ENCODE peak calls at places on chromosomes 7 and 10, in five cellular contexts. One of them, this sample, is unnamed.

GRCh38 chr10:103765168-103765567 is 90.2 kb downstream of the SH3PXD2A start:
- DNase-seq in GM12878: no peak
- DNase-seq in HepG2: peak
- DNase-seq in H1: no peak
- DNase-seq in SK-N-SH: no peak
- DNase-seq in this sample: no peak

GRCh38 chr10:12195281-12195602 is 449 bp downstream of the NUDT5 start:
- DNase-seq in H1: no peak
- DNase-seq in GM12878: no peak
- DNase-seq in SK-N-SH: no peak
- DNase-seq in HepG2: no peak
- DNase-seq in this sample: no peak

GRCh38 chr7:101390901-101391301 is 28.2 kb downstream of the COL26A1 start:
- DNase-seq in H1: no peak
- DNase-seq in HepG2: peak
- DNase-seq in GM12878: peak
- DNase-seq in SK-N-SH: peak
- DNase-seq in this sample: peak

GRCh38 chr10:36621346-36621745 is 504.1 kb upstream of the ANKRD30A start:
- DNase-seq in GM12878: no peak
- DNase-seq in SK-N-SH: no peak
- DNase-seq in HepG2: no peak
- DNase-seq in H1: no peak
- DNase-seq in this sample: no peak

GRCh38 chr10:120495226-120495625 is 38.2 kb downstream of the PLPP4 start:
- DNase-seq in GM12878: no peak
- DNase-seq in SK-N-SH: peak
- DNase-seq in H1: no peak
- DNase-seq in HepG2: no peak
- DNase-seq in this sample: no peak

GRCh38 chr10:124225468-124226270 is 132.3 kb upstream of the CHST15 start:
- DNase-seq in GM12878: no peak
- DNase-seq in H1: no peak
- DNase-seq in HepG2: no peak
- DNase-seq in SK-N-SH: no peak
- DNase-seq in this sample: no peak

GRCh38 chr10:43393606-43394360 is 15.2 kb downstream of the HNRNPF start:
- DNase-seq in H1: no peak
- DNase-seq in SK-N-SH: no peak
- DNase-seq in HepG2: no peak
- DNase-seq in GM12878: no peak
- DNase-seq in this sample: no peak

GRCh38 chr7:2967705-2968104 is 76.0 kb downstream of the CARD11 start:
- DNase-seq in H1: no peak
- DNase-seq in SK-N-SH: no peak
- DNase-seq in GM12878: no peak
- DNase-seq in HepG2: no peak
- DNase-seq in this sample: no peak

GRCh38 chr7:107813524-107813923 is 10.5 kb upstream of the SLC26A3 start:
- DNase-seq in SK-N-SH: no peak
- DNase-seq in H1: no peak
- DNase-seq in GM12878: no peak
- DNase-seq in HepG2: no peak
- DNase-seq in this sample: no peak

GRCh38 chr10:119346063-119346835 is 138.9 kb downstream of the GRK5 start:
- DNase-seq in SK-N-SH: peak
- DNase-seq in GM12878: no peak
- DNase-seq in HepG2: no peak
- DNase-seq in H1: no peak
- DNase-seq in this sample: no peak

GRCh38 chr10:133235265-133235664 is 2.4 kb upstream of the VENTX start:
- DNase-seq in GM12878: no peak
- DNase-seq in H1: no peak
- DNase-seq in SK-N-SH: no peak
- DNase-seq in HepG2: no peak
- DNase-seq in this sample: peak

GRCh38 chr10:97875391-97875790 is 25.7 kb downstream of the GOLGA7B start:
- DNase-seq in H1: no peak
- DNase-seq in HepG2: no peak
- DNase-seq in GM12878: no peak
- DNase-seq in SK-N-SH: no peak
- DNase-seq in this sample: no peak
- TF ChIP-seq TAF1 in H1: no peak
- TF ChIP-seq TAF1 in HepG2: no peak
- TF ChIP-seq TAF1 in GM12878: no peak
- TF ChIP-seq TAF1 in SK-N-SH: no peak
- TF ChIP-seq TAF1 in this sample: no peak

DNA sequence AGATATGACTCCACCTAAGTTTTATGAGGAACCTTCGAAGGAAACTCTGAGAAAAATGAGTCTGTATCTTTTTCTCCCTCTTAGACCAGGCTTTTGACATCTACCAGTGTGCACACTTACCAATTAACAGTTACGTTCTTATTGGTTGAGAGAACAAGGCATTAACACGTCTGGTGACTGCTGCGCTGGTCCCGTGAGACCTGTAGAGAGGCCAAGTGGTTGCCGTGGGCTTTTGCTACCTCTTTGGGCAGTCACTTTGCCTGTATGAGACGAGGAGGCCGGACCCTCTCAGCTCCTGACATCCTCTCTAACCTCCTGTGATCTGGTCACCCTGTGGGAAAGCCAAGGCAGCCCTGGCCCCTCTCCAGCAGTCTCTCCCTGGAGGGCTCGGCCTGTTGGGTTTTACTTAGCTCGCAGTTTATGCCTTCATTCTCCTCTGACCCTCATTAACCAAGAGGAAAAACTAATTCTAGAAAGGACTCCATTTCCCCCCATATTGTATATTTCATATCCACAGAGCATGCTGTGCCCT is 513.9 kb upstream of the GALNT17 start:
- DNase-seq in GM12878: no peak
- DNase-seq in SK-N-SH: no peak
- DNase-seq in HepG2: no peak
- DNase-seq in H1: no peak
- DNase-seq in this sample: no peak
- TF ChIP-seq USF2 in GM12878: no peak
- TF ChIP-seq USF2 in SK-N-SH: no peak
- TF ChIP-seq USF2 in HepG2: no peak
- TF ChIP-seq USF2 in H1: no peak
- TF ChIP-seq USF2 in this sample: no peak

GRCh38 chr10:31520982-31521381 is 202.0 kb downstream of the ZEB1 start:
- DNase-seq in H1: no peak
- DNase-seq in SK-N-SH: no peak
- DNase-seq in GM12878: no peak
- DNase-seq in HepG2: no peak
- DNase-seq in this sample: no peak
- TF ChIP-seq TAF1 in H1: no peak
- TF ChIP-seq TAF1 in SK-N-SH: no peak
- TF ChIP-seq TAF1 in GM12878: no peak
- TF ChIP-seq TAF1 in HepG2: no peak
- TF ChIP-seq TAF1 in this sample: no peak

GRCh38 chr7:158366916-158367633 is 220.5 kb downstream of the PTPRN2 start:
- DNase-seq in HepG2: no peak
- DNase-seq in SK-N-SH: peak
- DNase-seq in GM12878: no peak
- DNase-seq in H1: no peak
- DNase-seq in this sample: no peak
- TF ChIP-seq USF2 in HepG2: no peak
- TF ChIP-seq USF2 in SK-N-SH: no peak
- TF ChIP-seq USF2 in GM12878: no peak
- TF ChIP-seq USF2 in H1: no peak
- TF ChIP-seq USF2 in this sample: no peak

DNA sequence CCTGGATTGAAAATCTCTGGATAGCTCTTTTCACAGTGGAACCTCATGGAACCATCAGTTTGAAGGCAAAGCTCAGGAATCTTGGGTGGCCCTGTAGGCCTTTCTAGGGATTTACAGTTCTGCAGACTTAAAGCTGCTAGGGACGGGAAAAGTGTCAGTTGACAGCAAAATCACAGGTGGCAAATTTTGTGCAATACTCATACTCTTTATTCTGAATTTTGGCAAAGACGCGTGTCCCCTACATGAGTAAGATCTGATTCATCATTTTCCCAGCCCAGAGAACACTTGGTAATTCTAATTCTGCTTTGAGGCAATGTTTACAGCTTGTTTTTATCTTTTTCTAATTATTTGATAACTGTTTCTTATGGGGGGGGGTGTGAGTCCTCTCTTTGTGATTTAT is 3.6 kb downstream of the LRRC17 start:
- DNase-seq in H1: no peak
- DNase-seq in GM12878: no peak
- DNase-seq in SK-N-SH: no peak
- DNase-seq in HepG2: no peak
- DNase-seq in this sample: no peak
- TF ChIP-seq TAF1 in H1: no peak
- TF ChIP-seq TAF1 in GM12878: no peak
- TF ChIP-seq TAF1 in SK-N-SH: no peak
- TF ChIP-seq TAF1 in HepG2: no peak
- TF ChIP-seq TAF1 in this sample: no peak

DNA sequence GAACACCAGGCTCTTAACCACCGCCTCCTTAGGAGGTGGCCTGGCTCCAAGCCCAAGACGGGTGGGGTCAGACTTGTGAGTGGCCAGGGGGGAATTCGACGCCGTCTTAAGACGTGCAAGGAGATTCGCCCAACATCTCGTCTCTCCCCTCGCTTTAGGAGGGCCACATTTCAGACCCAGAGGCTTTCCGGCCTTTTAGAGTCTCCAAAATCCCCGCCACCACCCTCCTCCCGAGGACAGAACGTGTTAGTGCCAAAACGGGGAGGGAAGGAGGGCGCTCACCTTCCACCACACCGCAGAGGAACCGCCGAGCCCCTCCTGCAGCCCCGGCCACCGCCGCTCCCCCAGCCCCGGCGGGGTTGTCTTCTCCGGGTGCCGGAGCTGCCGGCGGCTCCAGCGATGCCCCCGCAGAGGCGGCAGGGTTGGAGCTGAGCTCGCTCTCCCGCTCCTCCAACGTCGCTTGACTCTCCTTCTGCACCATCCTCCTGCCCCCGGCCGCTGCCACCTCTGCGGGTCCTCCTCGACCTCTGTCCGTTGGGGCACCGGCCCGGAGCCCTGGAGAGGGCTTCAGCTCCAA is 614 bp downstream of the OGA start:
- DNase-seq in GM12878: no peak
- DNase-seq in SK-N-SH: peak
- DNase-seq in HepG2: no peak
- DNase-seq in H1: no peak
- DNase-seq in this sample: peak
- TF ChIP-seq USF2 in GM12878: no peak
- TF ChIP-seq USF2 in SK-N-SH: no peak
- TF ChIP-seq USF2 in HepG2: no peak
- TF ChIP-seq USF2 in H1: no peak
- TF ChIP-seq USF2 in this sample: no peak

GRCh38 chr7:44729949-44730590 is 18.6 kb upstream of the ZMIZ2 start:
- DNase-seq in SK-N-SH: no peak
- DNase-seq in H1: no peak
- DNase-seq in HepG2: no peak
- DNase-seq in GM12878: no peak
- DNase-seq in this sample: no peak
- TF ChIP-seq TAF1 in SK-N-SH: no peak
- TF ChIP-seq TAF1 in H1: no peak
- TF ChIP-seq TAF1 in HepG2: no peak
- TF ChIP-seq TAF1 in GM12878: no peak
- TF ChIP-seq TAF1 in this sample: no peak

GRCh38 chr10:126137557-126138221 is 241.3 kb downstream of the FANK1 start:
- DNase-seq in HepG2: no peak
- DNase-seq in SK-N-SH: no peak
- DNase-seq in GM12878: no peak
- DNase-seq in H1: no peak
- DNase-seq in this sample: no peak
- TF ChIP-seq USF2 in HepG2: no peak
- TF ChIP-seq USF2 in SK-N-SH: no peak
- TF ChIP-seq USF2 in GM12878: no peak
- TF ChIP-seq USF2 in H1: no peak
- TF ChIP-seq USF2 in this sample: no peak

This sample was measured in K562.